ENCODE peak calls at places on chromosomes 6 and 20, in nine cellular contexts. O, L, J, X, N, H, E, K and A are unnamed samples.
A peak's percentile ranks its signal among the peaks of the same experiment; 100 is the strongest.

GRCh38 chr6:114240800-114241199 is 102.0 kb downstream of the HS3ST5 start:
- DNase-seq in O (no peak), L (no peak), J (no peak), X (no peak), N (no peak), H (no peak), E (no peak), K (no peak), A (no peak)

GRCh38 chr6:40520683-40521082 is 66.5 kb downstream of the LRFN2 start:
- DNase-seq in O (no peak), L (no peak), J (no peak), X (no peak), N (no peak), H (no peak), E (peak; percentile 70), K (no peak), A (no peak)

GRCh38 chr6:31350551-31350950 is 6.4 kb downstream of the HLA-B start:
- DNase-seq in O (no peak), L (no peak), J (no peak), X (no peak), N (no peak), H (no peak), E (no peak), K (no peak), A (no peak)

GRCh38 chr6:159217595-159218275 is 48.5 kb downstream of the FNDC1 start:
- DNase-seq in O (peak; percentile 67), L (peak; percentile 36), J (peak; percentile 55), X (peak; percentile 9), N (no peak), H (peak; percentile 45), E (peak; percentile 15), K (peak; percentile 32), A (no peak)

GRCh38 chr6:11412011-11412424 is 125.5 kb upstream of the TMEM170B start:
- DNase-seq in O (no peak), L (no peak), J (peak; percentile 51), X (no peak), N (peak; percentile 75), H (no peak), E (no peak), K (no peak), A (no peak)

GRCh38 chr6:81929828-81930227 is 177.3 kb upstream of the TENT5A start:
- DNase-seq in O (no peak), L (peak; percentile 31), J (no peak), X (no peak), N (no peak), H (no peak), E (no peak), K (no peak), A (no peak)

GRCh38 chr6:156564807-156565149 is 212.4 kb upstream of the ARID1B start:
- DNase-seq in O (no peak), L (no peak), J (no peak), X (no peak), N (no peak), H (no peak), E (no peak), K (no peak), A (no peak)

GRCh38 chr6:129281173-129281796 is 398.3 kb downstream of the LAMA2 start:
- DNase-seq in O (no peak), L (no peak), J (no peak), X (no peak), N (no peak), H (no peak), E (no peak), K (no peak), A (no peak)

GRCh38 chr20:49397525-49397924 is 84.9 kb downstream of the KCNB1 start:
- DNase-seq in O (no peak), L (no peak), J (peak; percentile 37), X (no peak), N (peak; percentile 56), H (peak; percentile 26), E (no peak), K (no peak), A (no peak)

GRCh38 chr20:2986466-2986865 is 57.0 kb upstream of the GNRH2 start:
- DNase-seq in O (no peak), L (no peak), J (no peak), X (no peak), N (peak; percentile 90), H (no peak), E (no peak), K (peak; percentile 90), A (no peak)

GRCh38 chr6:130425532-130425931 is 59.7 kb downstream of the TMEM200A start:
- DNase-seq in O (no peak), L (no peak), J (peak; percentile 55), X (no peak), N (no peak), H (no peak), E (no peak), K (no peak), A (no peak)

GRCh38 chr20:5991623-5992441 is 41.4 kb downstream of the MCM8 start:
- DNase-seq in O (no peak), L (no peak), J (peak; percentile 84), X (no peak), N (no peak), H (peak; percentile 41), E (no peak), K (no peak), A (no peak)

GRCh38 chr6:56524891-56525703 is 117.6 kb downstream of the DST start:
- DNase-seq in O (peak; percentile 15), L (no peak), J (peak; percentile 99), X (no peak), N (no peak), H (peak; percentile 9), E (no peak), K (no peak), A (no peak)

GRCh38 chr20:45052698-45053440 is 48.1 kb downstream of the KCNS1 start:
- DNase-seq in O (peak; percentile 98), L (peak; percentile 26), J (peak; percentile 35), X (no peak), N (peak; percentile 84), H (no peak), E (no peak), K (peak; percentile 41), A (peak; percentile 12)

GRCh38 chr6:124524821-124525220 is 437.4 kb upstream of the RNF217 start:
- DNase-seq in O (no peak), L (no peak), J (no peak), X (no peak), N (no peak), H (no peak), E (no peak), K (no peak), A (no peak)

GRCh38 chr6:98039443-98039842 is 756.4 kb upstream of the MMS22L start:
- DNase-seq in O (no peak), L (no peak), J (no peak), X (no peak), N (no peak), H (no peak), E (no peak), K (no peak), A (no peak)

GRCh38 chr6:53440331-53440730 is 91.6 kb upstream of the ELOVL5 start:
- DNase-seq in O (peak; percentile 12), L (no peak), J (no peak), X (no peak), N (peak; percentile 41), H (no peak), E (no peak), K (no peak), A (no peak)

GRCh38 chr6:30877419-30878262 is 6.7 kb upstream of the DDR1 start:
- DNase-seq in O (peak; percentile 95), L (peak; percentile 87), J (peak; percentile 83), X (no peak), N (peak; percentile 54), H (peak; percentile 88), E (peak; percentile 81), K (peak; percentile 83), A (peak; percentile 58)

GRCh38 chr6:55276745-55277627 is 50.3 kb upstream of the GFRAL start:
- DNase-seq in O (peak; percentile 70), L (peak; percentile 26), J (peak; percentile 50), X (no peak), N (peak; percentile 44), H (peak; percentile 74), E (peak; percentile 32), K (no peak), A (no peak)

GRCh38 chr6:151391021-151391470 is 313 bp downstream of the ZBTB2 start:
- DNase-seq in O (peak; percentile 70), L (peak; percentile 79), J (peak; percentile 32), X (no peak), N (no peak), H (peak; percentile 77), E (peak; percentile 89), K (peak; percentile 87), A (peak; percentile 84)

GRCh38 chr20:39356913-39357312 is 394.8 kb downstream of the DHX35 start:
- DNase-seq in O (no peak), L (no peak), J (no peak), X (no peak), N (peak; percentile 68), H (no peak), E (no peak), K (no peak), A (no peak)

GRCh38 chr6:127436578-127437110 is 22.5 kb downstream of the KIAA0408 start:
- DNase-seq in O (no peak), L (peak; percentile 16), J (no peak), X (no peak), N (no peak), H (no peak), E (no peak), K (no peak), A (no peak)

GRCh38 chr20:18613553-18613952 is 25.7 kb downstream of the DTD1 start:
- DNase-seq in O (no peak), L (no peak), J (peak; percentile 5), X (no peak), N (no peak), H (peak; percentile 27), E (no peak), K (peak; percentile 37), A (no peak)

GRCh38 chr6:166997768-166998255 is 1.4 kb upstream of the CEP43 start:
- DNase-seq in O (peak; percentile 83), L (peak; percentile 17), J (peak; percentile 76), X (no peak), N (peak; percentile 70), H (peak; percentile 79), E (peak; percentile 72), K (peak; percentile 82), A (peak; percentile 59)

GRCh38 chr6:41537359-41537758 is 8.8 kb upstream of the FOXP4 start:
- DNase-seq in O (no peak), L (no peak), J (no peak), X (no peak), N (no peak), H (no peak), E (no peak), K (no peak), A (no peak)

GRCh38 chr20:8082025-8082424 is 50.0 kb upstream of the PLCB1 start:
- DNase-seq in O (peak; percentile 49), L (no peak), J (peak; percentile 5), X (no peak), N (no peak), H (peak; percentile 45), E (no peak), K (no peak), A (no peak)